ENCODE peak calls at places on chromosomes 2 and 18, in four cellular contexts. One of them, this sample, is unnamed.

GRCh38 chr2:12106440-12107080 is 360.1 kb downstream of the LPIN1 start:
- DNase-seq in K562: peak; percentile 69
- DNase-seq in GM12878: no peak
- DNase-seq in A549: peak; percentile 63
- DNase-seq in this sample: no peak

GRCh38 chr2:46780801-46781445 is 134.7 kb downstream of the MCFD2 start:
- DNase-seq in A549: no peak
- DNase-seq in K562: peak; percentile 48
- DNase-seq in GM12878: no peak
- DNase-seq in this sample: peak; percentile 80

GRCh38 chr2:96537066-96537733 is 648 bp downstream of the ARID5A start:
- DNase-seq in GM12878: peak; percentile 66
- DNase-seq in A549: no peak
- DNase-seq in K562: peak; percentile 43
- DNase-seq in this sample: no peak

GRCh38 chr18:68102117-68102516 is 585.6 kb upstream of the DSEL start:
- DNase-seq in A549: no peak
- DNase-seq in K562: no peak
- DNase-seq in GM12878: no peak
- DNase-seq in this sample: no peak

GRCh38 chr18:41905786-41906527 is 49.1 kb upstream of the PIK3C3 start:
- DNase-seq in A549: no peak
- DNase-seq in GM12878: no peak
- DNase-seq in K562: no peak
- DNase-seq in this sample: no peak

GRCh38 chr2:240672701-240673190 is 9.9 kb downstream of the AQP12B start:
- DNase-seq in GM12878: no peak
- DNase-seq in K562: no peak
- DNase-seq in A549: no peak
- DNase-seq in this sample: no peak

GRCh38 chr18:61574665-61575064 is 241.4 kb downstream of the CDH20 start:
- DNase-seq in GM12878: no peak
- DNase-seq in K562: no peak
- DNase-seq in A549: no peak
- DNase-seq in this sample: no peak

GRCh38 chr18:70221156-70221910 is 15.8 kb upstream of the RTTN start:
- DNase-seq in K562: no peak
- DNase-seq in A549: no peak
- DNase-seq in GM12878: no peak
- DNase-seq in this sample: no peak

GRCh38 chr2:178306351-178307073 is 112.2 kb downstream of the OSBPL6 start:
- DNase-seq in A549: peak; percentile 62
- DNase-seq in GM12878: peak; percentile 31
- DNase-seq in K562: peak; percentile 47
- DNase-seq in this sample: peak; percentile 62

GRCh38 chr2:26432856-26433255 is 31.1 kb downstream of the DRC1 start:
- DNase-seq in K562: no peak
- DNase-seq in A549: no peak
- DNase-seq in GM12878: no peak
- DNase-seq in this sample: no peak

GRCh38 chr2:101983486-101983885 is 8.3 kb upstream of the IL1R2 start:
- DNase-seq in GM12878: no peak
- DNase-seq in K562: no peak
- DNase-seq in A549: no peak
- DNase-seq in this sample: no peak

GRCh38 chr2:23760746-23761145 is 166.2 kb downstream of the ATAD2B start:
- DNase-seq in K562: no peak
- DNase-seq in A549: peak; percentile 63
- DNase-seq in GM12878: no peak
- DNase-seq in this sample: peak; percentile 7

GRCh38 chr2:170121689-170122088 is 56.3 kb upstream of the MYO3B start:
- DNase-seq in GM12878: no peak
- DNase-seq in K562: peak; percentile 5
- DNase-seq in A549: no peak
- DNase-seq in this sample: no peak

GRCh38 chr2:8453904-8454302 is 228.0 kb upstream of the ID2 start:
- DNase-seq in A549: no peak
- DNase-seq in GM12878: no peak
- DNase-seq in K562: no peak
- DNase-seq in this sample: no peak

GRCh38 chr2:66802877-66803276 is 368.0 kb downstream of the MEIS1 start:
- DNase-seq in A549: no peak
- DNase-seq in K562: no peak
- DNase-seq in GM12878: no peak
- DNase-seq in this sample: peak; percentile 33

GRCh38 chr2:128298286-128298685 is 20.4 kb downstream of the HS6ST1 start:
- DNase-seq in GM12878: no peak
- DNase-seq in A549: no peak
- DNase-seq in K562: no peak
- DNase-seq in this sample: no peak

GRCh38 chr2:72576459-72576858 is 249.4 kb downstream of the EXOC6B start:
- DNase-seq in A549: no peak
- DNase-seq in K562: no peak
- DNase-seq in GM12878: no peak
- DNase-seq in this sample: no peak

GRCh38 chr2:31736695-31737454 is 156.1 kb upstream of the SRD5A2 start:
- DNase-seq in A549: no peak
- DNase-seq in GM12878: no peak
- DNase-seq in K562: no peak
- DNase-seq in this sample: peak; percentile 74

GRCh38 chr2:101223814-101224231 is 28.9 kb upstream of the CNOT11 start:
- DNase-seq in A549: no peak
- DNase-seq in GM12878: peak; percentile 97
- DNase-seq in K562: no peak
- DNase-seq in this sample: no peak

GRCh38 chr2:156399224-156399949 is 36.8 kb upstream of the GPD2 start:
- DNase-seq in K562: no peak
- DNase-seq in A549: no peak
- DNase-seq in GM12878: no peak
- DNase-seq in this sample: no peak

GRCh38 chr2:226660524-226660923 is 139.1 kb downstream of the IRS1 start:
- DNase-seq in A549: no peak
- DNase-seq in K562: no peak
- DNase-seq in GM12878: no peak
- DNase-seq in this sample: no peak

GRCh38 chr18:35753306-35753910 is 171.9 kb downstream of the GALNT1 start:
- DNase-seq in GM12878: no peak
- DNase-seq in A549: no peak
- DNase-seq in K562: no peak
- DNase-seq in this sample: no peak

GRCh38 chr2:128563348-128563687 is 244.7 kb upstream of the HS6ST1 start:
- DNase-seq in A549: no peak
- DNase-seq in GM12878: no peak
- DNase-seq in K562: no peak
- DNase-seq in this sample: no peak

GRCh38 chr2:175111200-175111657 is 56.8 kb downstream of the ATF2 start:
- DNase-seq in GM12878: peak; percentile 7
- DNase-seq in A549: peak; percentile 56
- DNase-seq in K562: peak; percentile 61
- DNase-seq in this sample: peak; percentile 61
- TF ChIP-seq MYC in GM12878: no peak
- TF ChIP-seq MYC in A549: no peak
- TF ChIP-seq MYC in K562: no peak
- TF ChIP-seq MYC in this sample: no peak

GRCh38 chr2:231642631-231643493 is 50.2 kb downstream of the TEX44 start:
- DNase-seq in GM12878: peak; percentile 63
- DNase-seq in A549: peak; percentile 97
- DNase-seq in K562: peak; percentile 48
- DNase-seq in this sample: peak; percentile 39
- H3K27ac ChIP-seq in GM12878: peak overlapping the region; percentile 56
- H3K27ac ChIP-seq in A549: peak overlapping the region; percentile 93
- H3K27ac ChIP-seq in K562: peak overlapping the region; percentile 67
- H3K27ac ChIP-seq in this sample: no peak overlapping the region

GRCh38 chr18:8443505-8443904 is 165.7 kb upstream of the RAB12 start:
- DNase-seq in A549: no peak
- DNase-seq in GM12878: no peak
- DNase-seq in K562: no peak
- DNase-seq in this sample: no peak

GRCh38 chr18:8450898-8451665 is 158.2 kb upstream of the RAB12 start:
- DNase-seq in A549: no peak
- DNase-seq in GM12878: no peak
- DNase-seq in K562: no peak
- DNase-seq in this sample: peak; percentile 9

GRCh38 chr18:8453528-8453927 is 155.7 kb upstream of the RAB12 start:
- DNase-seq in GM12878: no peak
- DNase-seq in A549: no peak
- DNase-seq in K562: peak; percentile 45
- DNase-seq in this sample: no peak

GRCh38 chr18:8450013-8450412 is 159.2 kb upstream of the RAB12 start:
- DNase-seq in A549: peak; percentile 17
- DNase-seq in GM12878: no peak
- DNase-seq in K562: peak; percentile 56
- DNase-seq in this sample: no peak

GRCh38 chr18:8448091-8448490 is 161.1 kb upstream of the RAB12 start:
- DNase-seq in A549: no peak
- DNase-seq in GM12878: no peak
- DNase-seq in K562: no peak
- DNase-seq in this sample: no peak
- TF ChIP-seq MYC in A549: no peak
- TF ChIP-seq MYC in GM12878: no peak
- TF ChIP-seq MYC in K562: no peak
- TF ChIP-seq MYC in this sample: no peak

GRCh38 chr2:233047206-233047605 is 12.9 kb upstream of the INPP5D start:
- DNase-seq in GM12878: no peak
- DNase-seq in A549: no peak
- DNase-seq in K562: no peak
- DNase-seq in this sample: no peak
- H3K27ac ChIP-seq in GM12878: no peak overlapping the region
- H3K27ac ChIP-seq in A549: no peak overlapping the region
- H3K27ac ChIP-seq in K562: no peak overlapping the region
- H3K27ac ChIP-seq in this sample: no peak overlapping the region

GRCh38 chr18:5768454-5768853 is 126.9 kb downstream of the TMEM200C start:
- DNase-seq in K562: no peak
- DNase-seq in GM12878: no peak
- DNase-seq in A549: no peak
- DNase-seq in this sample: no peak

GRCh38 chr18:5772271-5772670 is 123.1 kb downstream of the TMEM200C start:
- DNase-seq in K562: no peak
- DNase-seq in GM12878: no peak
- DNase-seq in A549: no peak
- DNase-seq in this sample: no peak

GRCh38 chr18:5772706-5773105 is 122.6 kb downstream of the TMEM200C start:
- DNase-seq in K562: no peak
- DNase-seq in GM12878: no peak
- DNase-seq in A549: no peak
- DNase-seq in this sample: no peak

GRCh38 chr18:5770176-5770575 is 125.1 kb downstream of the TMEM200C start:
- DNase-seq in A549: no peak
- DNase-seq in GM12878: no peak
- DNase-seq in K562: no peak
- DNase-seq in this sample: no peak
- TF ChIP-seq MYC in A549: no peak
- TF ChIP-seq MYC in GM12878: no peak
- TF ChIP-seq MYC in K562: no peak
- TF ChIP-seq MYC in this sample: no peak

DNA sequence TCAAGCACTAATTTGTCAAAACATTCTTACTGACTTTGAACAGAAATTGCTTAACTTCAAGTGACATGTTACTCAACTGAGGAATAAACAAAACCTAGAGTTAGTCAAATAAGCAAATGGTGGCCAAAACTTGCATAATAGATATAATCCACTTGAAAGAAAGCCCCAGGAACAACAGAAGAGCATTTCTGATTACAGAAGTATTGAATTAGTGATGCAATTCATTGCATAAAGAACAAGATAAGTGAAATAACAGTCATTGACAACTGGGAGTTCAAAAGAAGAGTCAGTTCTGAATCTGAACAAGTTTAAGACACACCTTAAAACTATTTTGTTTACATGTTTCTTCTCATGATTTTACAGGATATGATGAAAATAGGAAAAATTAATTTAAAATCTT is 30.8 kb downstream of the COBLL1 start:
- DNase-seq in K562: no peak
- DNase-seq in A549: no peak
- DNase-seq in GM12878: no peak
- DNase-seq in this sample: peak; percentile 96
- H3K27ac ChIP-seq in K562: no peak overlapping the region
- H3K27ac ChIP-seq in A549: no peak overlapping the region
- H3K27ac ChIP-seq in GM12878: no peak overlapping the region
- H3K27ac ChIP-seq in this sample: peak overlapping the region; percentile 53

GRCh38 chr2:191740776-191741175 is 62.8 kb downstream of the NABP1 start:
- DNase-seq in K562: no peak
- DNase-seq in A549: no peak
- DNase-seq in GM12878: no peak
- DNase-seq in this sample: no peak

GRCh38 chr2:191738003-191738402 is 60.1 kb downstream of the NABP1 start:
- DNase-seq in GM12878: no peak
- DNase-seq in K562: no peak
- DNase-seq in A549: no peak
- DNase-seq in this sample: no peak

GRCh38 chr2:191738667-191739066 is 60.7 kb downstream of the NABP1 start:
- DNase-seq in GM12878: no peak
- DNase-seq in K562: no peak
- DNase-seq in A549: no peak
- DNase-seq in this sample: no peak

GRCh38 chr2:191739194-191739593 is 61.3 kb downstream of the NABP1 start:
- DNase-seq in GM12878: no peak
- DNase-seq in A549: no peak
- DNase-seq in K562: no peak
- DNase-seq in this sample: no peak

DNA sequence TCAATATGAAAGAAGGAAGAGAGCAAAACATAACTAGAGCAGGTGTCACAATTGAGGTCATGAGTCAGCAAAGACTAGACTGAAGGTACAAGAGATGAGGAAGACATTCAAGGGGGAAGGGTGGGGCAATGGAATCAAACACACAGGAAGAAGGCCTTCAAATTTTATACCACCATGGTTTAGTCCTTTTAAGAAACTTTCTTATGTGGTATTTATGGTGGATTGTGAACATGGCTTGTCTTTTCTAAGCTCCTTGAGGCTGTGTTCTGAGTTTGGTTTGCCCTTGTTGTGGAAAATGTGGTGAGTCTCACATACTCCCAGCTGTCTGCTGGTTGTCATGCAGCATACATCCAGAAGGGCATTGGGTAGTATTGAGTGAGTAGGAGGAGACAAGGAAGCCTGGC is 62.1 kb downstream of the NABP1 start:
- DNase-seq in GM12878: peak; percentile 20
- DNase-seq in A549: peak; percentile 11
- DNase-seq in K562: no peak
- DNase-seq in this sample: no peak
- TF ChIP-seq MYC in GM12878: no peak
- TF ChIP-seq MYC in A549: no peak
- TF ChIP-seq MYC in K562: no peak
- TF ChIP-seq MYC in this sample: no peak

This sample was measured in HepG2.